ENCODE peak calls at places on chromosomes 7 and 10, in seven cellular contexts. M is EL, T is neural crest cell, X is caudate nucleus, Y is mucosa of descending colon, G is Right ventricle myocardium inferior, R is HT1080. O is an unnamed sample.

GRCh38 chr7:44196450-44196872 is 4.3 kb upstream of the YKT6 start:
- DNase-seq in G (no peak), M (peak; percentile 62), R (peak; percentile 55), Y (peak; percentile 49), X (no peak), T (peak; percentile 52), O (no peak)

GRCh38 chr10:43409385-43410109 is 561 bp upstream of the HNRNPF start:
- DNase-seq in R (no peak), X (peak; percentile 35), G (peak; percentile 77), Y (peak; percentile 75), T (peak; percentile 14), M (peak; percentile 36), O (peak; percentile 82)

GRCh38 chr10:61063035-61063434 is 119.0 kb upstream of the RHOBTB1 start:
- DNase-seq in T (no peak), X (no peak), R (no peak), M (no peak), Y (peak; percentile 11), G (no peak), O (no peak)

GRCh38 chr10:33715303-33715702 is 380.8 kb upstream of the NRP1 start:
- DNase-seq in Y (peak; percentile 8), G (no peak), R (no peak), T (no peak), M (no peak), X (no peak), O (no peak)

GRCh38 chr10:116307450-116307849 is 16.8 kb upstream of the CCDC172 start:
- DNase-seq in X (no peak), G (no peak), R (no peak), M (no peak), Y (no peak), T (no peak), O (no peak)

GRCh38 chr10:51657481-51657880 is 41.9 kb downstream of the CSTF2T start:
- DNase-seq in Y (no peak), X (no peak), T (no peak), G (no peak), M (no peak), R (no peak), O (no peak)

GRCh38 chr10:128095023-128095752 is 31.0 kb downstream of the MKI67 start:
- DNase-seq in M (no peak), R (no peak), G (no peak), T (no peak), Y (peak; percentile 14), X (no peak), O (no peak)

GRCh38 chr7:18861514-18861913 is 255.9 kb downstream of the TWIST1 start:
- DNase-seq in R (no peak), T (no peak), G (no peak), Y (no peak), M (peak; percentile 39), X (no peak), O (no peak)

GRCh38 chr7:45402480-45403218 is 171.5 kb upstream of the ADCY1 start:
- DNase-seq in G (no peak), R (peak; percentile 96), X (no peak), T (no peak), M (peak; percentile 57), Y (no peak), O (no peak)

O was measured in lower lobe of right lung.